ENCODE peak calls at places on chromosome X, in nine cellular contexts. S is EL; U is lower leg skin; T is midbrain; H is memory B cell; R is ELF-1; V is choroid plexus epithelial cell; Q is effector CD8-positive, alpha-beta T cell; I is iris pigment epithelial cell. P is an unnamed sample.
A peak's percentile ranks its signal among the peaks of the same experiment; 100 is the strongest.

GRCh38 chrX:2409796-2410195 is 91.0 kb downstream of the DHRSX start:
- DNase-seq in S (no peak), U (peak; percentile 62), T (no peak), H (no peak), R (no peak), V (no peak), Q (no peak), I (no peak), P (no peak)

GRCh38 chrX:143437439-143437838 is 79.8 kb downstream of the SPANXN3 start:
- DNase-seq in S (no peak), U (no peak), T (no peak), H (no peak), R (peak; percentile 14), V (no peak), Q (no peak), I (peak; percentile 1), P (peak; percentile 1)

GRCh38 chrX:87808576-87809243 is 291.1 kb downstream of the KLHL4 start:
- DNase-seq in S (no peak), U (no peak), T (no peak), H (no peak), R (no peak), V (no peak), Q (no peak), I (no peak), P (no peak)

GRCh38 chrX:123173833-123174232 is 10.2 kb upstream of the GRIA3 start:
- DNase-seq in S (no peak), U (no peak), T (no peak), H (no peak), R (no peak), V (no peak), Q (no peak), I (no peak), P (no peak)

GRCh38 chrX:131735127-131735526 is 191.3 kb downstream of the OR13H1 start:
- DNase-seq in S (no peak), U (peak; percentile 8), T (no peak), H (no peak), R (no peak), V (no peak), Q (no peak), I (no peak), P (peak; percentile 1)

GRCh38 chrX:15206306-15206705 is 63.6 kb downstream of the ASB9 start:
- DNase-seq in S (no peak), U (no peak), T (no peak), H (no peak), R (no peak), V (no peak), Q (no peak), I (no peak), P (no peak)

GRCh38 chrX:107676559-107677378 is 48.5 kb downstream of the PRPS1 start:
- DNase-seq in S (peak; percentile 87), U (peak; percentile 96), T (peak; percentile 27), H (no peak), R (peak; percentile 60), V (peak; percentile 97), Q (peak; percentile 2), I (peak; percentile 96), P (peak; percentile 49)

GRCh38 chrX:6826856-6827255 is 291.9 kb upstream of the VCX3A start:
- DNase-seq in S (no peak), U (no peak), T (no peak), H (no peak), R (peak; percentile 34), V (no peak), Q (no peak), I (no peak), P (no peak)

GRCh38 chrX:152817082-152817744 is 13.3 kb downstream of the CETN2 start:
- DNase-seq in S (peak; percentile 31), U (no peak), T (peak; percentile 46), H (no peak), R (peak; percentile 32), V (peak; percentile 67), Q (no peak), I (peak; percentile 45), P (peak; percentile 64)

GRCh38 chrX:69109036-69109663 is 56.1 kb downstream of the PJA1 start:
- DNase-seq in S (no peak), U (no peak), T (no peak), H (no peak), R (no peak), V (no peak), Q (no peak), I (no peak), P (no peak)

GRCh38 chrX:45479835-45480422 is 279.3 kb upstream of the DIPK2B start:
- DNase-seq in S (peak; percentile 87), U (no peak), T (no peak), H (no peak), R (peak; percentile 11), V (peak; percentile 81), Q (no peak), I (peak; percentile 94), P (no peak)

GRCh38 chrX:85611926-85612325 is 232.5 kb upstream of the POF1B start:
- DNase-seq in S (no peak), U (no peak), T (no peak), H (no peak), R (no peak), V (peak; percentile 27), Q (no peak), I (peak; percentile 24), P (peak; percentile 2)

GRCh38 chrX:56793533-56794320 is 64.7 kb downstream of the NBDY start:
- DNase-seq in S (no peak), U (no peak), T (peak; percentile 42), H (no peak), R (no peak), V (no peak), Q (no peak), I (peak; percentile 31), P (peak; percentile 6)

GRCh38 chrX:63350551-63350950 is 581 bp downstream of the SPIN4 start:
- DNase-seq in S (peak; percentile 44), U (peak; percentile 84), T (no peak), H (peak; percentile 0), R (peak; percentile 62), V (no peak), Q (no peak), I (no peak), P (peak; percentile 12)

GRCh38 chrX:129737921-129738320 is 858 bp upstream of the XPNPEP2 start:
- DNase-seq in S (peak; percentile 22), U (no peak), T (no peak), H (peak; percentile 16), R (no peak), V (peak; percentile 65), Q (no peak), I (peak; percentile 78), P (no peak)

GRCh38 chrX:57900961-57901360 is 9.3 kb downstream of the ZXDA start:
- DNase-seq in S (peak; percentile 41), U (no peak), T (peak; percentile 6), H (no peak), R (no peak), V (peak; percentile 65), Q (no peak), I (peak; percentile 48), P (peak; percentile 8)

GRCh38 chrX:151153086-151153485 is 23.3 kb upstream of the GPR50 start:
- DNase-seq in S (peak; percentile 76), U (no peak), T (peak; percentile 3), H (no peak), R (peak; percentile 87), V (peak; percentile 20), Q (no peak), I (peak; percentile 25), P (peak; percentile 31)

GRCh38 chrX:66728818-66729271 is 90.0 kb upstream of the EDA2R start:
- DNase-seq in S (peak; percentile 74), U (peak; percentile 87), T (peak; percentile 70), H (peak; percentile 0), R (peak; percentile 92), V (peak; percentile 76), Q (peak; percentile 8), I (peak; percentile 67), P (peak; percentile 74)

GRCh38 chrX:1486177-1486576 is 33.5 kb upstream of the ASMTL start:
- DNase-seq in S (no peak), U (peak; percentile 13), T (no peak), H (no peak), R (no peak), V (no peak), Q (no peak), I (no peak), P (no peak)

GRCh38 chrX:150767475-150768131 is 74.4 kb downstream of the MTMR1 start:
- DNase-seq in S (peak; percentile 81), U (peak; percentile 69), T (no peak), H (no peak), R (no peak), V (peak; percentile 96), Q (no peak), I (peak; percentile 94), P (no peak)

GRCh38 chrX:39431893-39432292 is 630.6 kb downstream of the MID1IP1 start:
- DNase-seq in S (no peak), U (no peak), T (no peak), H (no peak), R (no peak), V (no peak), Q (no peak), I (no peak), P (no peak)

GRCh38 chrX:3820170-3820569 is 106.7 kb upstream of the PRKX start:
- DNase-seq in S (peak; percentile 77), U (no peak), T (no peak), H (no peak), R (no peak), V (peak; percentile 78), Q (no peak), I (peak; percentile 88), P (no peak)

GRCh38 chrX:134418317-134419113 is 41.5 kb upstream of the HPRT1 start:
- DNase-seq in S (peak; percentile 24), U (no peak), T (no peak), H (no peak), R (no peak), V (peak; percentile 36), Q (no peak), I (peak; percentile 24), P (no peak)

GRCh38 chrX:114842181-114842580 is 175.2 kb downstream of the IL13RA2 start:
- DNase-seq in S (no peak), U (no peak), T (no peak), H (no peak), R (no peak), V (no peak), Q (no peak), I (no peak), P (no peak)

GRCh38 chrX:148691456-148691855 is 191.0 kb downstream of the AFF2 start:
- DNase-seq in S (no peak), U (no peak), T (no peak), H (no peak), R (no peak), V (no peak), Q (no peak), I (no peak), P (no peak)

GRCh38 chrX:135389717-135390116 is 32.0 kb upstream of the SMIM10L2A start:
- DNase-seq in S (no peak), U (no peak), T (no peak), H (no peak), R (peak; percentile 40), V (no peak), Q (no peak), I (peak; percentile 5), P (no peak)

GRCh38 chrX:152641996-152642395 is 4.3 kb downstream of the GABRQ start:
- DNase-seq in S (peak; percentile 4), U (no peak), T (peak; percentile 10), H (no peak), R (peak; percentile 78), V (peak; percentile 23), Q (no peak), I (peak; percentile 3), P (peak; percentile 48)